ENCODE peak calls at places on chromosomes 3 and 15, in six cellular contexts. Z, G, P, B, R and O are unnamed samples.
A peak's percentile ranks its signal among the peaks of the same experiment; 100 is the strongest.

GRCh38 chr15:84398763-84399701 is 163.5 kb downstream of the GOLGA6L4 start:
- DNase-seq in G (peak; percentile 39), Z (no peak), P (no peak), R (peak; percentile 52), B (no peak), O (no peak)

GRCh38 chr3:105798381-105798934 is 70.4 kb downstream of the CBLB start:
- DNase-seq in R (no peak), B (no peak), Z (no peak), P (peak; percentile 24), G (no peak), O (no peak)

GRCh38 chr3:6862880-6863195 is 1.9 kb downstream of the GRM7 start:
- DNase-seq in B (no peak), R (no peak), G (no peak), P (no peak), Z (no peak), O (no peak)

GRCh38 chr15:39320886-39321285 is 260.0 kb upstream of the THBS1 start:
- DNase-seq in B (no peak), P (no peak), Z (no peak), G (no peak), R (no peak), O (no peak)

GRCh38 chr15:48565560-48566482 is 79.7 kb downstream of the FBN1 start:
- DNase-seq in P (no peak), R (no peak), B (no peak), Z (no peak), G (no peak), O (no peak)

GRCh38 chr15:67242665-67243064 is 11.8 kb downstream of the AAGAB start:
- DNase-seq in R (no peak), Z (no peak), G (no peak), P (no peak), B (no peak), O (no peak)

GRCh38 chr3:60399861-60400845 is 851.1 kb downstream of the FHIT start:
- DNase-seq in P (no peak), G (no peak), R (no peak), B (no peak), Z (no peak), O (no peak)

GRCh38 chr3:144879701-144880100 is 908.1 kb downstream of the DIPK2A start:
- DNase-seq in P (no peak), Z (no peak), B (no peak), G (no peak), R (no peak), O (no peak)

GRCh38 chr3:79255696-79256095 is 512.1 kb downstream of the ROBO1 start:
- DNase-seq in B (no peak), G (no peak), Z (no peak), P (no peak), R (no peak), O (no peak)

GRCh38 chr3:161008086-161008485 is 97.1 kb downstream of the B3GALNT1 start:
- DNase-seq in R (no peak), B (no peak), Z (no peak), G (no peak), P (no peak), O (no peak)

GRCh38 chr3:188198760-188199327 is 44.9 kb downstream of the LPP start:
- DNase-seq in P (no peak), Z (no peak), B (no peak), G (no peak), R (no peak), O (no peak)

GRCh38 chr3:86173401-86173800 is 817.5 kb downstream of the VGLL3 start:
- DNase-seq in G (no peak), R (no peak), Z (no peak), P (no peak), B (no peak), O (no peak)

GRCh38 chr15:59131955-59132562 is 27.1 kb downstream of the CCNB2 start:
- DNase-seq in B (no peak), R (no peak), Z (no peak), P (no peak), G (no peak), O (no peak)

GRCh38 chr15:75693501-75694240 is 19.0 kb downstream of the CSPG4 start:
- DNase-seq in R (no peak), Z (no peak), B (no peak), P (no peak), G (no peak), O (no peak)

GRCh38 chr3:98049271-98049670 is 14.2 kb upstream of the GABRR3 start:
- DNase-seq in Z (no peak), B (no peak), G (no peak), R (no peak), P (no peak), O (no peak)

GRCh38 chr15:90209591-90209990 is 8.5 kb downstream of the SEMA4B start:
- DNase-seq in P (no peak), R (no peak), Z (no peak), G (no peak), B (no peak), O (no peak)

GRCh38 chr15:40815042-40815678 is 7.9 kb upstream of the DNAJC17 start:
- DNase-seq in R (no peak), P (no peak), Z (no peak), B (no peak), G (no peak), O (no peak)

GRCh38 chr3:1699361-1699920 is 399.2 kb upstream of the CNTN4 start:
- DNase-seq in B (no peak), G (no peak), R (no peak), P (no peak), Z (no peak), O (no peak)

GRCh38 chr3:170563712-170564423 is 22.0 kb downstream of the SLC7A14 start:
- DNase-seq in Z (no peak), R (no peak), P (peak; percentile 70), G (no peak), B (no peak), O (no peak)

GRCh38 chr3:127043041-127043641 is 60.2 kb downstream of the PLXNA1 start:
- DNase-seq in G (peak; percentile 66), B (no peak), R (no peak), Z (no peak), P (no peak), O (no peak)

GRCh38 chr3:136377499-136377898 is 127.4 kb downstream of the PCCB start:
- DNase-seq in Z (no peak), B (no peak), G (no peak), P (peak; percentile 6), R (no peak), O (no peak)

GRCh38 chr15:79467865-79468586 is 35.9 kb downstream of the MINAR1 start:
- DNase-seq in G (no peak), B (no peak), Z (no peak), P (no peak), R (no peak), O (no peak)

GRCh38 chr3:31880020-31880419 is 101.0 kb downstream of the OSBPL10 start:
- DNase-seq in G (no peak), R (no peak), P (no peak), Z (peak; percentile 11), B (no peak), O (no peak)

GRCh38 chr15:21260966-21261395 is 179.3 kb downstream of the POTEB3 start:
- DNase-seq in P (no peak), R (no peak), Z (no peak), B (no peak), G (no peak), O (no peak)

GRCh38 chr3:11530153-11530721 is 113.5 kb downstream of the VGLL4 start:
- DNase-seq in R (no peak), P (no peak), Z (peak; percentile 41), B (no peak), G (no peak), O (no peak)

GRCh38 chr15:70112018-70112395 is 14.3 kb upstream of the TLE3 start:
- DNase-seq in R (no peak), B (no peak), P (peak; percentile 39), Z (no peak), G (no peak), O (no peak)

GRCh38 chr15:70116317-70116716 is 18.6 kb upstream of the TLE3 start:
- DNase-seq in Z (no peak), R (no peak), G (no peak), B (no peak), P (no peak), O (no peak)

GRCh38 chr15:70114226-70114625 is 16.5 kb upstream of the TLE3 start:
- DNase-seq in G (no peak), P (no peak), R (no peak), B (no peak), Z (no peak), O (no peak)

GRCh38 chr15:70111203-70112017 is 13.7 kb upstream of the TLE3 start:
- DNase-seq in R (peak; percentile 81), Z (no peak), G (peak; percentile 86), B (no peak), P (peak; percentile 85), O (no peak)

GRCh38 chr15:70113304-70113700 is 15.6 kb upstream of the TLE3 start:
- DNase-seq in Z (no peak), B (no peak), P (no peak), G (no peak), R (no peak), O (no peak)
- TF ChIP-seq POLR2AphosphoS5 in Z (no peak), B (no peak), P (no peak), G (no peak), R (no peak), O (no peak)

GRCh38 chr3:172305552-172305951 is 142.7 kb downstream of the GHSR start:
- DNase-seq in Z (peak; percentile 72), R (no peak), P (no peak), G (no peak), B (no peak), O (no peak)
- TF ChIP-seq TAF1 in Z (no peak), R (no peak), P (no peak), G (no peak), B (no peak), O (no peak)

GRCh38 chr3:194306109-194306686 is 44.9 kb downstream of the CPN2 start:
- DNase-seq in Z (no peak), R (no peak), P (no peak), B (no peak), G (no peak), O (no peak)
- TF ChIP-seq POLR2AphosphoS5 in Z (no peak), R (no peak), P (no peak), B (peak; percentile 2), G (no peak), O (no peak)

DNA sequence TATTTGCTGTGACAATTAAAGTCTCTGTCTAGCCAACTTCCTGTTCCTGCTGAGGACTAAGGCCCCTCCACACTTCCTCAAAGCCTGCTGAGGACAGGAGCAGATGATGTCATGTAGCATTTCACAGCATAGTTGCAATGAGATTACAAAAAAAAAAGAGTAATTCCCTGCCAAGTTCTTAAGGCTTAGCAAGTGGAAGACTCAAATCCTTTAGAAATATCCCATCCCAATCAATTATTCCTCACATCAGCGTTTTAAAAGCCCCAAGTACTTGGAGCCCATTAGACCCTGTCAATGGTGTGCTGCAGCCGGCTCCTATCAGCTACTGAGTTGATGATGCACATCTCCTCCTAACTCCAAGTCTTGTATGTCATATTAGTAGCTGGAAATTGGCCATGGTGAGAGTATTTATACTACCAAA is 51.7 kb downstream of the TRANK1 start:
- DNase-seq in Z (no peak), R (no peak), B (no peak), P (no peak), G (peak; percentile 22), O (no peak)
- TF ChIP-seq TAF1 in Z (no peak), R (no peak), B (no peak), P (no peak), G (no peak), O (no peak)

GRCh38 chr3:139281512-139282196 is 62.2 kb upstream of the MRPS22 start:
- DNase-seq in R (no peak), P (peak; percentile 53), Z (no peak), G (no peak), B (no peak), O (no peak)
- TF ChIP-seq POLR2AphosphoS5 in R (peak; percentile 35), P (no peak), Z (no peak), G (no peak), B (no peak), O (no peak)

GRCh38 chr15:34610388-34610787 is 26.9 kb upstream of the GOLGA8B start:
- DNase-seq in R (no peak), B (no peak), G (no peak), Z (no peak), P (no peak), O (no peak)
- TF ChIP-seq TAF1 in R (no peak), B (no peak), G (no peak), Z (no peak), P (no peak), O (no peak)